ENCODE peak calls at places on chromosomes 4 and X, in six cellular contexts. I, S, A, W, Z and J are unnamed samples.

GRCh38 chrX:72025236-72025770 is 106.4 kb downstream of the RTL5 start:
- DNase-seq in I (no peak), S (no peak), A (no peak), W (peak), Z (no peak), J (no peak)

GRCh38 chrX:153382563-153383482 is 18.3 kb downstream of the PNMA6E start:
- DNase-seq in I (no peak), S (no peak), A (no peak), W (no peak), Z (no peak), J (no peak)

GRCh38 chr4:30757357-30757756 is 37.2 kb downstream of the PCDH7 start:
- DNase-seq in I (peak), S (peak), A (no peak), W (no peak), Z (peak), J (no peak)

GRCh38 chr4:9704551-9705332 is 76.7 kb upstream of the DRD5 start:
- DNase-seq in I (no peak), S (no peak), A (no peak), W (no peak), Z (no peak), J (no peak)

GRCh38 chrX:18368402-18368801 is 13.9 kb upstream of the SCML2 start:
- DNase-seq in I (no peak), S (no peak), A (no peak), W (no peak), Z (no peak), J (no peak)

GRCh38 chrX:37685452-37686347 is at the start of gene XK:
- DNase-seq in I (no peak), S (no peak), A (peak), W (peak), Z (peak), J (peak)

GRCh38 chr4:45324381-45325111 is 598.2 kb upstream of the GNPDA2 start:
- DNase-seq in I (no peak), S (no peak), A (no peak), W (no peak), Z (no peak), J (no peak)

GRCh38 chrX:9465380-9466114 is 689 bp downstream of the TBL1X start:
- DNase-seq in I (peak), S (no peak), A (peak), W (peak), Z (no peak), J (no peak)

GRCh38 chr4:29565256-29565655 is 1154.9 kb upstream of the PCDH7 start:
- DNase-seq in I (no peak), S (no peak), A (no peak), W (no peak), Z (no peak), J (no peak)

GRCh38 chr4:159162576-159162975 is 59.7 kb downstream of the RAPGEF2 start:
- DNase-seq in I (no peak), S (no peak), A (no peak), W (no peak), Z (no peak), J (no peak)

GRCh38 chr4:152534541-152535231 is 1.2 kb downstream of the FBXW7 start:
- DNase-seq in I (peak), S (no peak), A (peak), W (peak), Z (peak), J (peak)

GRCh38 chr4:78613522-78614311 is 62.1 kb downstream of the ANXA3 start:
- DNase-seq in I (no peak), S (no peak), A (no peak), W (no peak), Z (no peak), J (no peak)

GRCh38 chr4:125551451-125551850 is 236.7 kb downstream of the FAT4 start:
- DNase-seq in I (no peak), S (no peak), A (no peak), W (no peak), Z (no peak), J (no peak)

GRCh38 chr4:102334624-102335023 is 10.7 kb downstream of the SLC39A8 start:
- DNase-seq in I (no peak), S (no peak), A (no peak), W (no peak), Z (no peak), J (no peak)

GRCh38 chr4:128249787-128250668 is 37.6 kb downstream of the PGRMC2 start:
- DNase-seq in I (no peak), S (no peak), A (no peak), W (no peak), Z (no peak), J (no peak)

GRCh38 chr4:100284302-100284701 is 94.0 kb upstream of the DDIT4L start:
- DNase-seq in I (peak), S (no peak), A (no peak), W (no peak), Z (no peak), J (no peak)

GRCh38 chrX:9341305-9342201 is 123.3 kb upstream of the TBL1X start:
- DNase-seq in I (no peak), S (no peak), A (peak), W (peak), Z (peak), J (peak)

GRCh38 chrX:30161043-30161442 is 54.3 kb upstream of the MAGEB2 start:
- DNase-seq in I (no peak), S (no peak), A (no peak), W (no peak), Z (peak), J (no peak)

GRCh38 chrX:142036111-142036510 is 132.4 kb downstream of the MAGEC1 start:
- DNase-seq in I (peak), S (no peak), A (no peak), W (no peak), Z (peak), J (no peak)

GRCh38 chr4:91488946-91489345 is 814.8 kb upstream of the GRID2 start:
- DNase-seq in I (peak), S (no peak), A (no peak), W (no peak), Z (no peak), J (no peak)

GRCh38 chr4:40180356-40180755 is 16.5 kb upstream of the RHOH start:
- DNase-seq in I (peak), S (no peak), A (no peak), W (no peak), Z (peak), J (no peak)

GRCh38 chrX:25020391-25021131 is 4.8 kb upstream of the ARX start:
- DNase-seq in I (no peak), S (no peak), A (no peak), W (no peak), Z (no peak), J (peak)

GRCh38 chr4:108010167-108010566 is 20.5 kb downstream of the HADH start:
- DNase-seq in I (peak), S (no peak), A (no peak), W (no peak), Z (peak), J (no peak)

GRCh38 chrX:19987856-19988255 is 3.0 kb downstream of the BCLAF3 start:
- DNase-seq in I (no peak), S (no peak), A (no peak), W (no peak), Z (no peak), J (no peak)

GRCh38 chrX:85992811-85993229 is 54.5 kb downstream of the CHM start:
- DNase-seq in I (peak), S (no peak), A (no peak), W (no peak), Z (peak), J (no peak)

GRCh38 chr4:106986486-106986885 is 49.6 kb downstream of the DKK2 start:
- DNase-seq in I (peak), S (no peak), A (no peak), W (no peak), Z (peak), J (peak)

GRCh38 chr4:1238676-1239000 is 10.3 kb downstream of the CTBP1 start:
- DNase-seq in I (no peak), S (peak), A (peak), W (no peak), Z (no peak), J (no peak)

GRCh38 chrX:106898462-106898861 is 4.7 kb downstream of the RIPPLY1 start:
- DNase-seq in I (peak), S (no peak), A (no peak), W (no peak), Z (peak), J (peak)

GRCh38 chr4:53804719-53805118 is 213.4 kb upstream of the LNX1 start:
- DNase-seq in I (peak), S (no peak), A (peak), W (no peak), Z (no peak), J (no peak)

GRCh38 chr4:1012031-1012739 is 759 bp downstream of the FGFRL1 start:
- DNase-seq in I (no peak), S (no peak), A (no peak), W (peak), Z (peak), J (no peak)

GRCh38 chr4:32798471-32798870 is 2078.3 kb downstream of the PCDH7 start:
- DNase-seq in I (no peak), S (no peak), A (no peak), W (no peak), Z (no peak), J (peak)